ENCODE peak calls at places on chromosomes 4 and X, in nine cellular contexts. Q is astrocyte of the spinal cord; B is hypothalamus; G is stromal cell of bone marrow; V is LHCN-M2; D is GM12865; F is NK-92 treated with Interleukin-12 subunit alpha and Interleukin-12 subunit beta, amount 100 ng/mL, for 24 hours; J is NCI-H1694 treated with DMSO at 0.1 percent for 48 hours; I is AML-193. N is an unnamed sample.

GRCh38 chr4:182093431-182093831 is 149.8 kb upstream of the TENM3 start:
- DNase-seq in Q (peak; percentile 36), G (no peak), D (peak; percentile 50), I (no peak), V (no peak), J (no peak), F (peak; percentile 2), B (no peak), N (no peak)

GRCh38 chrX:43813898-43814297 is 68.4 kb downstream of the MAOB start:
- DNase-seq in J (no peak), F (no peak), Q (no peak), I (no peak), V (peak; percentile 21), B (no peak), G (no peak), D (no peak), N (peak; percentile 38)

GRCh38 chrX:39650883-39651282 is 446.9 kb downstream of the BCOR start:
- DNase-seq in I (no peak), Q (no peak), J (no peak), V (no peak), F (no peak), D (no peak), B (no peak), G (no peak), N (no peak)

GRCh38 chr4:46505131-46505530 is 115.2 kb upstream of the GABRA2 start:
- DNase-seq in G (no peak), D (no peak), F (no peak), V (no peak), I (no peak), Q (no peak), B (no peak), J (no peak), N (no peak)

GRCh38 chrX:15350329-15350996 is 15.1 kb upstream of the PIGA start:
- DNase-seq in I (no peak), J (no peak), V (no peak), Q (no peak), D (no peak), G (no peak), F (no peak), B (no peak), N (no peak)

GRCh38 chr4:177005801-177006230 is 213.1 kb upstream of the VEGFC start:
- DNase-seq in B (no peak), G (peak; percentile 54), F (no peak), J (no peak), D (peak; percentile 3), V (peak; percentile 89), I (no peak), Q (peak; percentile 84), N (no peak)

GRCh38 chrX:138748480-138748879 is 37.0 kb upstream of the FGF13 start:
- DNase-seq in I (peak; percentile 10), F (no peak), B (no peak), Q (peak; percentile 22), V (peak; percentile 12), J (no peak), G (no peak), D (peak; percentile 11), N (no peak)

GRCh38 chr4:169823685-169824084 is 65.9 kb upstream of the HPF1 start:
- DNase-seq in D (peak; percentile 33), B (no peak), G (peak; percentile 41), J (no peak), Q (peak; percentile 70), F (no peak), I (no peak), V (peak; percentile 59), N (peak; percentile 38)

GRCh38 chr4:127484101-127484500 is 148.7 kb upstream of the INTU start:
- DNase-seq in Q (no peak), I (no peak), B (no peak), G (no peak), J (no peak), V (no peak), F (no peak), D (no peak), N (no peak)

GRCh38 chrX:22542641-22543040 is 269.9 kb downstream of the CBLL2 start:
- DNase-seq in B (no peak), F (no peak), D (no peak), V (peak; percentile 7), Q (no peak), I (no peak), J (no peak), G (no peak), N (no peak)

GRCh38 chrX:11665144-11666040 is at the start of gene ARHGAP6:
- DNase-seq in Q (peak; percentile 46), D (peak; percentile 29), B (no peak), G (peak; percentile 30), F (no peak), I (no peak), V (peak; percentile 24), J (no peak), N (no peak)

GRCh38 chrX:105543271-105543670 is 279.1 kb upstream of the NRK start:
- DNase-seq in I (no peak), Q (no peak), D (no peak), V (no peak), G (no peak), B (no peak), F (no peak), J (no peak), N (no peak)

GRCh38 chr4:140135529-140136021 is 18.4 kb downstream of the MAML3 start:
- DNase-seq in Q (peak; percentile 38), G (no peak), J (peak; percentile 94), V (peak; percentile 39), D (no peak), I (no peak), F (no peak), B (peak; percentile 54), N (no peak)

GRCh38 chrX:13346646-13347045 is 26.8 kb upstream of the ATXN3L start:
- DNase-seq in J (no peak), G (no peak), I (no peak), Q (no peak), F (no peak), D (no peak), B (no peak), V (no peak), N (no peak)

GRCh38 chr4:37561803-37562207 is 124.4 kb downstream of the RELL1 start:
- DNase-seq in I (no peak), D (no peak), F (no peak), B (no peak), G (no peak), V (peak; percentile 6), Q (peak; percentile 60), J (no peak), N (no peak)